ENCODE peak calls at places on chromosomes 3 and 15, in five cellular contexts. C, Y, P, R and L are unnamed samples.

GRCh38 chr15:28017423-28017924 is 81.6 kb downstream of the OCA2 start:
- DNase-seq in Y (no peak), P (peak; percentile 8), C (peak; percentile 46), R (no peak), L (no peak)

GRCh38 chr15:75542386-75542797 is 36.7 kb downstream of the PTPN9 start:
- DNase-seq in P (no peak), Y (no peak), R (no peak), C (peak; percentile 49), L (no peak)

GRCh38 chr3:184757010-184757651 is 45.3 kb upstream of the MAGEF1 start:
- DNase-seq in R (peak; percentile 99), Y (peak; percentile 69), C (peak; percentile 59), P (no peak), L (no peak)

GRCh38 chr3:72683068-72683467 is 165.2 kb downstream of the SHQ1 start:
- DNase-seq in Y (no peak), R (no peak), P (no peak), C (no peak), L (no peak)

GRCh38 chr3:32140943-32141342 is 34.5 kb downstream of the GPD1L start:
- DNase-seq in P (no peak), R (peak; percentile 8), C (no peak), Y (no peak), L (no peak)

GRCh38 chr3:24202071-24202470 is 257.0 kb downstream of the NR1D2 start:
- DNase-seq in C (no peak), R (no peak), P (no peak), Y (no peak), L (no peak)

GRCh38 chr15:75358771-75359536 is 9.5 kb downstream of the MAN2C1 start:
- DNase-seq in R (no peak), P (no peak), C (no peak), Y (no peak), L (no peak)

GRCh38 chr3:52280046-52280445 is 1.6 kb upstream of the WDR82 start:
- DNase-seq in C (no peak), P (no peak), Y (no peak), R (no peak), L (no peak)

GRCh38 chr3:183044547-183045229 is 54.6 kb downstream of the MCCC1 start:
- DNase-seq in C (no peak), P (no peak), Y (no peak), R (no peak), L (no peak)

GRCh38 chr15:94412979-94413741 is 181.8 kb downstream of the MCTP2 start:
- DNase-seq in C (peak; percentile 47), Y (no peak), R (peak; percentile 25), P (peak; percentile 27), L (peak; percentile 30)

GRCh38 chr3:193831495-193832455 is 238.8 kb downstream of the OPA1 start:
- DNase-seq in C (no peak), R (no peak), Y (no peak), P (no peak), L (no peak)

GRCh38 chr3:133476971-133477375 is 77.1 kb downstream of the BFSP2 start:
- DNase-seq in R (no peak), P (no peak), C (no peak), Y (no peak), L (no peak)

GRCh38 chr3:144488927-144489326 is 517.3 kb downstream of the DIPK2A start:
- DNase-seq in P (no peak), C (no peak), R (no peak), Y (no peak), L (no peak)

GRCh38 chr3:101676765-101677435 is at the start of gene ZBTB11:
- DNase-seq in C (peak; percentile 100), P (peak; percentile 100), Y (peak; percentile 99), R (peak; percentile 100), L (peak; percentile 100)

GRCh38 chr3:64209866-64210609 is 15.2 kb downstream of the PRICKLE2 start:
- DNase-seq in C (no peak), Y (no peak), P (no peak), R (no peak), L (no peak)

GRCh38 chr3:170689218-170689874 is 103.5 kb upstream of the SLC7A14 start:
- DNase-seq in P (no peak), C (peak; percentile 98), R (peak; percentile 88), Y (peak; percentile 81), L (peak; percentile 97)

GRCh38 chr15:63981596-63982320 is 64.5 kb downstream of the DAPK2 start:
- DNase-seq in R (no peak), C (no peak), P (no peak), Y (no peak), L (no peak)

GRCh38 chr3:149572796-149573414 is 84.9 kb downstream of the WWTR1 start:
- DNase-seq in C (no peak), Y (no peak), R (peak; percentile 85), P (no peak), L (no peak)

GRCh38 chr15:79656151-79656797 is 224.1 kb downstream of the MINAR1 start:
- DNase-seq in C (no peak), P (no peak), R (no peak), Y (no peak), L (no peak)

GRCh38 chr15:27934782-27935181 is 164.3 kb downstream of the OCA2 start:
- DNase-seq in R (no peak), C (no peak), Y (no peak), P (no peak), L (no peak)

GRCh38 chr15:63332367-63333078 is 49.1 kb downstream of the CA12 start:
- DNase-seq in C (no peak), R (peak; percentile 96), Y (no peak), P (no peak), L (no peak)

DNA sequence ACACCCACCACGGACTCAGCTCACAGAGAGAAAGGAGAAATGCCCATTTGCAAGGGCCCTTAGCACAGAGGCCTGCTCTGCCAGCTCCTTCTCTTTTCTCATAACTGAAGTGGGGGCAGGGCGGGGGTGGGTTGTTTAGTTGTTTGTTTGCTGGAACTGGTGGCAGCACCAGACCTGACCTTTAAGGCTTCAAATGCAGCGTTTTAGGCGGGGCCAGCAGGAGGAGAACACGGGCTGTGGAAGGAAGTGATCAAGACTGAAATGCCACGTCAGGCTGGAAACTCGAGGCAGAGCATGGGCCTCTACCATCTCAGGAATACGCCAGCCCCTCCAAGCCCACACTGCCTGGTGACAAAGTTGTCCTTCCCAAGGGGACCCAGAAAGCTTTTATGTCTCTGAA is 9.3 kb downstream of the CACNA2D2 start:
- DNase-seq in P (no peak), Y (no peak), R (no peak), C (no peak), L (no peak)
- H2BK5ac ChIP-seq in P (no peak overlapping the region), Y (no peak overlapping the region), R (no peak overlapping the region), C (no peak overlapping the region), L (no peak overlapping the region)

GRCh38 chr15:45704329-45705249 is 69.8 kb downstream of the SQOR start:
- DNase-seq in Y (peak; percentile 86), C (peak; percentile 84), P (peak; percentile 38), R (peak; percentile 37), L (no peak)

GRCh38 chr15:45705510-45706473 is 71.0 kb downstream of the SQOR start:
- DNase-seq in Y (peak; percentile 86), C (peak; percentile 89), P (peak; percentile 82), R (peak; percentile 86), L (peak; percentile 70)

GRCh38 chr15:45701108-45701507 is 66.3 kb downstream of the SQOR start:
- DNase-seq in P (no peak), C (no peak), Y (no peak), R (no peak), L (no peak)

GRCh38 chr15:45702041-45702440 is 67.2 kb downstream of the SQOR start:
- DNase-seq in R (no peak), P (no peak), C (no peak), Y (no peak), L (no peak)

GRCh38 chr15:45703670-45704328 is 69.0 kb downstream of the SQOR start:
- DNase-seq in R (no peak), P (peak; percentile 12), C (peak; percentile 74), Y (peak; percentile 73), L (no peak)
- H3K23ac ChIP-seq in R (no peak overlapping the region), P (no peak overlapping the region), C (no peak overlapping the region), Y (no peak overlapping the region), L (no peak overlapping the region)

DNA sequence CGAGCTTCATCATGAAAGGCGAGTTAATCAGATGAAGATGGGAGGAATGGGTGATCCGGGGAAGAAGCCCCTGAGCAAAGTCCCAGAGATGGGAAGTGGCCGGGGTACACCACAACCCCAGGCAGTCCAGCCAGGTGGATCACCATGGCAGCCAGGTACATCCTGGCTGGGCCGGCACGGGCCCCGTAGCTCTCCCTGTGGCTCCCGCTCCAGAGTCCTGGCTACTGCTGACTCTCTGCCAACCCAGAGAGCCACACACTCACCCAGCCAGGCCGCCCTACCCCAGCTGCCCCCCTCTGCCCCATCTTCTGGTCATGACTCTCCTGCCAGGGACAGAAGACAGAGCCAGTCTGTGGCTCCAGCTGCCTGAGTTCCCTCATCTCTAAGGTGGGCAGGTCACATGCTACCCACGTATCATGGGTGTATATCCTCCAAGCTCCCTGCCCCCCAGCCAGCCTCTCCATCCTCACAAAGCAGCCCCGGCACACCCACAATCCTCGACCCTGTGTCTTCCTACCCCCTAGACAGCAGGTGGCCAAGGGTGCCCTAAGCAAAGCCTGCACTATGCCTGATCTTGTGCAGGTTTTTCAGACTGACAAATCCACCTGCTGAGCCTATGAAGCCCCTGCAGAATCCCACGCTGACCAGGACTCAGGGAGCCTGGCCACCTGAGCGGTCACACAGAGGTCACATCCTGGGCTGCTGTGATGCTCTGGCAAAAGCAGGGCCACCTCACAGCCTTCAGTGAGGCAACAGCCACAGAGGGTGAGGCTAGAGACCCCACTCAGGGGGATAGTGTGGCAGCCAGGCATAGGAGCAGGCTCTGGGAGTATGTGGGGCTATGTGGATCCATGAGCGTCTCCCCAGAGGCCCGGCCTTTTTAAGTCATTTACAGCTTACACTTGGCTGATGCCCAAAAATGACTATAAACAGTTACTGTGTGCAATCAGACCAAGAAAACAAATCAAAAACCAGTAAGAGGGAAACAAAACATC is 13.2 kb downstream of the XXYLT1 start:
- DNase-seq in Y (no peak), C (no peak), R (peak; percentile 39), P (no peak), L (no peak)
- H2BK5ac ChIP-seq in Y (no peak overlapping the region), C (no peak overlapping the region), R (no peak overlapping the region), P (no peak overlapping the region), L (no peak overlapping the region)

GRCh38 chr3:160224811-160225180 is 426 bp upstream of the C3orf80 start:
- DNase-seq in P (no peak), C (no peak), Y (no peak), R (no peak), L (no peak)

GRCh38 chr3:160227389-160227788 is 2.2 kb downstream of the C3orf80 start:
- DNase-seq in R (no peak), C (no peak), P (no peak), Y (no peak), L (no peak)

GRCh38 chr3:160225181-160226025 is at the start of gene C3orf80:
- DNase-seq in P (peak; percentile 65), C (peak; percentile 85), Y (peak; percentile 78), R (peak; percentile 26), L (peak; percentile 14)

GRCh38 chr3:160226740-160227048 is 1.5 kb downstream of the C3orf80 start:
- DNase-seq in P (no peak), C (no peak), Y (no peak), R (no peak), L (no peak)

DNA sequence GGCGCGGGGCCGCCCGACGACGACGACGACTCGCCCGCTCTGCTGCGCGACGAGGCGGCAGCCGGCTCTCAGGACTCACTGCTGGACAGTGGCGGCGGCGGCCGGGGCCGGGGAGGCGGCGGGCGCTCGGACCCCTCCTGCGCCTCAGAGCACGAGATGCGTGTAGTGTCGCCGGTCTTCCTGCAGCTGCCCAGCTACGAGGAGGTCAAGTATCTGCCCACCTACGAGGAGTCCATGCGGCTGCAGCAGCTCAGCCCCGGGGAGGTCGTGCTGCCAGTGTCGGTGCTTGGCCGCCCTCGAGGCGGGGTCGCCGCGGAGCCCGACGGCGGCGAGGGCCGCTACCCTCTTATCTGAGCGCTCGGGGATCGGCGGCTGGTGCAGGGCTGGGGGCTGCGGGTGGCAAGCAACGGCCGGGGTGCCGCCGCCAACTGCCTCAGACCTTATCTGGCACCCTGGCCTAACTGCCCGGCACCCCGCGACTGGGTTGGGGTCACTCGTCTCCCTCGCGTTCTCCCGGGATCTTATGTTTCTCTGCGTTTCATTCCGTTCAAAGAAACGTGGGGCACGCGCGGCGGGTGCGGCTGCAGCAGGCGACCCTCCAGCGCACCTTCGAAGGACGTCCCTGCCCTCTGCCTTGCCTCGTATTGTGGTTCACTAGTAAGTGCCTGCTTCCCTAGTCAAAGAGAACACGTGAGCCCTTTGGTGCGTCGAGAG is 961 bp downstream of the C3orf80 start:
- DNase-seq in C (peak; percentile 58), R (no peak), P (peak; percentile 23), Y (peak; percentile 53), L (no peak)
- H3K23ac ChIP-seq in C (no peak overlapping the region), R (no peak overlapping the region), P (peak overlapping the region; percentile 25), Y (no peak overlapping the region), L (no peak overlapping the region)